ENCODE peak calls at places on chromosomes 7 and 10, in seven cellular contexts. One of them, this sample, is unnamed.

GRCh38 chr10:102055647-102056419 is at the start of gene ARMH3:
- DNase-seq in right cardiac atrium: peak; percentile 97
- DNase-seq in bronchial epithelial cell: peak; percentile 94
- DNase-seq in astrocyte of the cerebellum: peak; percentile 96
- DNase-seq in AG10803: peak; percentile 98
- DNase-seq in AG04450: peak; percentile 93
- DNase-seq in upper lobe of right lung: peak; percentile 96
- DNase-seq in this sample: peak; percentile 89

GRCh38 chr7:66832531-66833351 is 88.3 kb upstream of the TMEM248 start:
- DNase-seq in right cardiac atrium: no peak
- DNase-seq in bronchial epithelial cell: no peak
- DNase-seq in astrocyte of the cerebellum: no peak
- DNase-seq in AG10803: no peak
- DNase-seq in AG04450: no peak
- DNase-seq in upper lobe of right lung: no peak
- DNase-seq in this sample: no peak

GRCh38 chr10:71031601-71032000 is 143.2 kb upstream of the PCBD1 start:
- DNase-seq in right cardiac atrium: no peak
- DNase-seq in bronchial epithelial cell: no peak
- DNase-seq in astrocyte of the cerebellum: no peak
- DNase-seq in AG10803: no peak
- DNase-seq in AG04450: no peak
- DNase-seq in upper lobe of right lung: no peak
- DNase-seq in this sample: no peak

GRCh38 chr10:43227911-43228782 is 38.7 kb downstream of the RASGEF1A start:
- DNase-seq in right cardiac atrium: peak; percentile 33
- DNase-seq in bronchial epithelial cell: no peak
- DNase-seq in astrocyte of the cerebellum: no peak
- DNase-seq in AG10803: no peak
- DNase-seq in AG04450: no peak
- DNase-seq in upper lobe of right lung: peak; percentile 50
- DNase-seq in this sample: no peak

GRCh38 chr7:85184599-85185354 is 2.1 kb downstream of the SEMA3D start:
- DNase-seq in right cardiac atrium: peak; percentile 72
- DNase-seq in bronchial epithelial cell: no peak
- DNase-seq in astrocyte of the cerebellum: no peak
- DNase-seq in AG10803: peak; percentile 40
- DNase-seq in AG04450: no peak
- DNase-seq in upper lobe of right lung: peak; percentile 58
- DNase-seq in this sample: no peak

GRCh38 chr10:14658331-14659122 is 116.2 kb downstream of the FAM107B start:
- DNase-seq in right cardiac atrium: no peak
- DNase-seq in bronchial epithelial cell: peak; percentile 93
- DNase-seq in astrocyte of the cerebellum: peak; percentile 57
- DNase-seq in AG10803: peak; percentile 28
- DNase-seq in AG04450: peak; percentile 44
- DNase-seq in upper lobe of right lung: no peak
- DNase-seq in this sample: no peak

GRCh38 chr10:77351386-77351785 is 286.2 kb downstream of the KCNMA1 start:
- DNase-seq in right cardiac atrium: no peak
- DNase-seq in bronchial epithelial cell: no peak
- DNase-seq in astrocyte of the cerebellum: no peak
- DNase-seq in AG10803: peak; percentile 73
- DNase-seq in AG04450: peak; percentile 20
- DNase-seq in upper lobe of right lung: no peak
- DNase-seq in this sample: peak; percentile 79

GRCh38 chr10:6409982-6410694 is 169.9 kb downstream of the PRKCQ start:
- DNase-seq in right cardiac atrium: peak; percentile 48
- DNase-seq in bronchial epithelial cell: peak; percentile 52
- DNase-seq in astrocyte of the cerebellum: no peak
- DNase-seq in AG10803: peak; percentile 65
- DNase-seq in AG04450: peak; percentile 50
- DNase-seq in upper lobe of right lung: no peak
- DNase-seq in this sample: peak; percentile 28

GRCh38 chr10:129768437-129769355 is 195.4 kb downstream of the EBF3 start:
- DNase-seq in right cardiac atrium: no peak
- DNase-seq in bronchial epithelial cell: no peak
- DNase-seq in astrocyte of the cerebellum: no peak
- DNase-seq in AG10803: no peak
- DNase-seq in AG04450: no peak
- DNase-seq in upper lobe of right lung: peak; percentile 57
- DNase-seq in this sample: no peak

GRCh38 chr10:75605096-75605495 is 173.7 kb downstream of the LRMDA start:
- DNase-seq in right cardiac atrium: no peak
- DNase-seq in bronchial epithelial cell: no peak
- DNase-seq in astrocyte of the cerebellum: no peak
- DNase-seq in AG10803: no peak
- DNase-seq in AG04450: no peak
- DNase-seq in upper lobe of right lung: no peak
- DNase-seq in this sample: no peak

GRCh38 chr7:157139142-157140117 is 704 bp downstream of the UBE3C start:
- DNase-seq in right cardiac atrium: peak; percentile 82
- DNase-seq in bronchial epithelial cell: peak; percentile 39
- DNase-seq in astrocyte of the cerebellum: no peak
- DNase-seq in AG10803: peak; percentile 43
- DNase-seq in AG04450: no peak
- DNase-seq in upper lobe of right lung: peak; percentile 85
- DNase-seq in this sample: no peak

GRCh38 chr10:103859161-103860141 is 4.1 kb upstream of the SH3PXD2A start:
- DNase-seq in right cardiac atrium: peak; percentile 62
- DNase-seq in bronchial epithelial cell: peak; percentile 74
- DNase-seq in astrocyte of the cerebellum: peak; percentile 56
- DNase-seq in AG10803: peak; percentile 69
- DNase-seq in AG04450: no peak
- DNase-seq in upper lobe of right lung: no peak
- DNase-seq in this sample: no peak

GRCh38 chr10:71696635-71697326 is 22.8 kb downstream of the C10orf105 start:
- DNase-seq in right cardiac atrium: peak; percentile 89
- DNase-seq in bronchial epithelial cell: peak; percentile 20
- DNase-seq in astrocyte of the cerebellum: no peak
- DNase-seq in AG10803: no peak
- DNase-seq in AG04450: no peak
- DNase-seq in upper lobe of right lung: peak; percentile 83
- DNase-seq in this sample: no peak

GRCh38 chr7:103569621-103570305 is 123.8 kb upstream of the SLC26A5 start:
- DNase-seq in right cardiac atrium: no peak
- DNase-seq in bronchial epithelial cell: no peak
- DNase-seq in astrocyte of the cerebellum: no peak
- DNase-seq in AG10803: no peak
- DNase-seq in AG04450: no peak
- DNase-seq in upper lobe of right lung: no peak
- DNase-seq in this sample: no peak

GRCh38 chr7:47327698-47328391 is 254.1 kb downstream of the TNS3 start:
- DNase-seq in right cardiac atrium: peak; percentile 97
- DNase-seq in bronchial epithelial cell: peak; percentile 47
- DNase-seq in astrocyte of the cerebellum: peak; percentile 67
- DNase-seq in AG10803: peak; percentile 88
- DNase-seq in AG04450: peak; percentile 49
- DNase-seq in upper lobe of right lung: peak; percentile 89
- DNase-seq in this sample: peak; percentile 54

GRCh38 chr10:122363722-122364463 is 10.6 kb upstream of the PLEKHA1 start:
- DNase-seq in right cardiac atrium: no peak
- DNase-seq in bronchial epithelial cell: peak; percentile 86
- DNase-seq in astrocyte of the cerebellum: no peak
- DNase-seq in AG10803: peak; percentile 8
- DNase-seq in AG04450: no peak
- DNase-seq in upper lobe of right lung: no peak
- DNase-seq in this sample: no peak

GRCh38 chr7:43784030-43785001 is 25.8 kb downstream of the BLVRA start:
- DNase-seq in right cardiac atrium: no peak
- DNase-seq in bronchial epithelial cell: no peak
- DNase-seq in astrocyte of the cerebellum: no peak
- DNase-seq in AG10803: no peak
- DNase-seq in AG04450: no peak
- DNase-seq in upper lobe of right lung: peak; percentile 72
- DNase-seq in this sample: no peak

GRCh38 chr10:88232029-88232895 is 350.9 kb downstream of the RNLS start:
- DNase-seq in right cardiac atrium: peak; percentile 98
- DNase-seq in bronchial epithelial cell: no peak
- DNase-seq in astrocyte of the cerebellum: peak; percentile 13
- DNase-seq in AG10803: peak; percentile 45
- DNase-seq in AG04450: no peak
- DNase-seq in upper lobe of right lung: peak; percentile 69
- DNase-seq in this sample: peak; percentile 71

GRCh38 chr10:106213493-106213892 is 951.0 kb downstream of the SORCS1 start:
- DNase-seq in right cardiac atrium: no peak
- DNase-seq in bronchial epithelial cell: no peak
- DNase-seq in astrocyte of the cerebellum: no peak
- DNase-seq in AG10803: no peak
- DNase-seq in AG04450: no peak
- DNase-seq in upper lobe of right lung: no peak
- DNase-seq in this sample: no peak

GRCh38 chr10:89470628-89471027 is 56.3 kb downstream of the IFIT5 start:
- DNase-seq in right cardiac atrium: no peak
- DNase-seq in bronchial epithelial cell: no peak
- DNase-seq in astrocyte of the cerebellum: no peak
- DNase-seq in AG10803: no peak
- DNase-seq in AG04450: no peak
- DNase-seq in upper lobe of right lung: no peak
- DNase-seq in this sample: no peak

DNA sequence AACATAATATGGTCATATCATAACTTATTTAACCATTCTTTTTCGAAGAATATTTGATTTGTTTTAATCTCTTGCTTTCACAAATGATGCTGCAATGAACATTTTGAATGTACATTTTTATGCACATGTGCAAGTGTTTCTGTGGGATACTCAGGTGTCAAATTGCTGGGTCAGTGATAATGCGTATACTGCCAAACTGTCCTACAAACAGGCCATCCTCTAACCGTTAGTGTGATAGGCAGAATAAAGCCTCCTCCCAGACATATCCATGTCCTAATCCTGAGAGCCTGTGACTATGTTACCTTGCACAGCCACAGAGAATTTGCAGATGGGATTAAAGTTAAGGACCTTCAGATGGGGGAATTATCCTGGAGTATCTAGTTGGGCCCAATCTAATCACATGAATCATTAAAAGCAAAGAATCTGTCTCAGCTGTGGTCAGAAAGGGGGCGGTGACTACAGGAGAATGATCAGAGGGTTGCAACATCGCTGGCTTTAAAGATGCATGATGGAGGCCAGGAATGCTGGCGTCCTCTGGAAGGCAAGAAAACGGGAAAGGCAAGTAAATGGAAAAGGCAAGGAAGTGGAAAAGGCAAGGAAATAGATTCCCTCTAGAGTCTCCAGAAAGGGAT is 46.7 kb downstream of the FZD1 start:
- DNase-seq in right cardiac atrium: peak; percentile 77
- DNase-seq in bronchial epithelial cell: peak; percentile 41
- DNase-seq in astrocyte of the cerebellum: no peak
- DNase-seq in AG10803: peak; percentile 67
- DNase-seq in AG04450: peak; percentile 6
- DNase-seq in upper lobe of right lung: no peak
- DNase-seq in this sample: peak; percentile 40
- H3K4me3 ChIP-seq in right cardiac atrium: no peak overlapping the region
- H3K4me3 ChIP-seq in bronchial epithelial cell: no peak overlapping the region
- H3K4me3 ChIP-seq in astrocyte of the cerebellum: no peak overlapping the region
- H3K4me3 ChIP-seq in AG10803: no peak overlapping the region
- H3K4me3 ChIP-seq in AG04450: no peak overlapping the region
- H3K4me3 ChIP-seq in upper lobe of right lung: no peak overlapping the region
- H3K4me3 ChIP-seq in this sample: no peak overlapping the region

GRCh38 chr7:148901178-148901577 is 17.1 kb upstream of the EZH2 start:
- DNase-seq in right cardiac atrium: no peak
- DNase-seq in bronchial epithelial cell: peak; percentile 97
- DNase-seq in astrocyte of the cerebellum: no peak
- DNase-seq in AG10803: no peak
- DNase-seq in AG04450: no peak
- DNase-seq in upper lobe of right lung: no peak
- DNase-seq in this sample: no peak

GRCh38 chr7:148893071-148893470 is 9.0 kb upstream of the EZH2 start:
- DNase-seq in right cardiac atrium: no peak
- DNase-seq in bronchial epithelial cell: no peak
- DNase-seq in astrocyte of the cerebellum: no peak
- DNase-seq in AG10803: no peak
- DNase-seq in AG04450: no peak
- DNase-seq in upper lobe of right lung: no peak
- DNase-seq in this sample: no peak

GRCh38 chr7:148894596-148894995 is 10.5 kb upstream of the EZH2 start:
- DNase-seq in right cardiac atrium: no peak
- DNase-seq in bronchial epithelial cell: no peak
- DNase-seq in astrocyte of the cerebellum: no peak
- DNase-seq in AG10803: peak; percentile 74
- DNase-seq in AG04450: no peak
- DNase-seq in upper lobe of right lung: no peak
- DNase-seq in this sample: no peak

GRCh38 chr7:148903504-148903903 is 19.4 kb upstream of the EZH2 start:
- DNase-seq in right cardiac atrium: no peak
- DNase-seq in bronchial epithelial cell: no peak
- DNase-seq in astrocyte of the cerebellum: no peak
- DNase-seq in AG10803: no peak
- DNase-seq in AG04450: no peak
- DNase-seq in upper lobe of right lung: no peak
- DNase-seq in this sample: no peak

GRCh38 chr7:148898845-148899474 is 14.9 kb upstream of the EZH2 start:
- DNase-seq in right cardiac atrium: no peak
- DNase-seq in bronchial epithelial cell: no peak
- DNase-seq in astrocyte of the cerebellum: no peak
- DNase-seq in AG10803: no peak
- DNase-seq in AG04450: no peak
- DNase-seq in upper lobe of right lung: no peak
- DNase-seq in this sample: no peak
- H3K4me3 ChIP-seq in right cardiac atrium: no peak overlapping the region
- H3K4me3 ChIP-seq in bronchial epithelial cell: no peak overlapping the region
- H3K4me3 ChIP-seq in astrocyte of the cerebellum: no peak overlapping the region
- H3K4me3 ChIP-seq in AG10803: no peak overlapping the region
- H3K4me3 ChIP-seq in AG04450: no peak overlapping the region
- H3K4me3 ChIP-seq in upper lobe of right lung: no peak overlapping the region
- H3K4me3 ChIP-seq in this sample: no peak overlapping the region

DNA sequence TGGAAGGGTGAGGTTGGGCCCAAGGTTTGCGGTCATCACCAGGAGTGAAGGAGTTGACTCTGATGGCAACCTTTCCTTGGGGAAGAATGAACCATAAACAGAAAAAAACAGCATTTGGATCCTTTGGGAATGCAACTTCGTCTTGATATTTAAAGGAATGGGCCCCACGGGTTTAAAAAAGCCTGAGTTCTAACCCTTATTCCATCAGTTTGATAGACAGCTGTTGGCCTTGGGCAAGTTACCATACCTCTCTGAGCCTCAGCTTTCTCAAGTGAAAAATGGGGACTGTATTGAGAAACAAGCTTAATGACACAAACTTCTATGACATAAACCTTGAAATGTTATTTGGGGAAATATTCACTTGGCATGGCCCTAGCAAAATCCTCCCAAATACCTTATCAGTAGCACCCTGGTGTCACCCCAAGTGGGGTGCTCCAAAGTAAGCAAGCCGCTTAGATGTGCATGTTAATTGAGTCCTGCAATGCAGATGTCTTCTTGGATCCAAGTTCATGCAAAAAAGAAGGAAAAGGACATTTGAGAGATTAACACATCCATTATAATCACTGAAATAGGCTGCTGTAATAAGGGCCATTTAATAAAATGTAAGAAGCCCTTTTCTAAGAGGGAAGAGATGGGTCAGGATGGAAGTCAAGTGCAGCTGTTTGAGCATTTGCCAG is 13.8 kb downstream of the MXI1 start:
- DNase-seq in right cardiac atrium: no peak
- DNase-seq in bronchial epithelial cell: no peak
- DNase-seq in astrocyte of the cerebellum: no peak
- DNase-seq in AG10803: no peak
- DNase-seq in AG04450: no peak
- DNase-seq in upper lobe of right lung: no peak
- DNase-seq in this sample: no peak
- H3K4me3 ChIP-seq in right cardiac atrium: peak overlapping the region; percentile 17
- H3K4me3 ChIP-seq in bronchial epithelial cell: no peak overlapping the region
- H3K4me3 ChIP-seq in astrocyte of the cerebellum: peak overlapping the region; percentile 42
- H3K4me3 ChIP-seq in AG10803: peak overlapping the region; percentile 62
- H3K4me3 ChIP-seq in AG04450: peak overlapping the region; percentile 69
- H3K4me3 ChIP-seq in upper lobe of right lung: peak overlapping the region; percentile 38
- H3K4me3 ChIP-seq in this sample: peak overlapping the region; percentile 51

GRCh38 chr10:12448729-12449391 is 99.5 kb downstream of the CAMK1D start:
- DNase-seq in right cardiac atrium: peak; percentile 59
- DNase-seq in bronchial epithelial cell: peak; percentile 85
- DNase-seq in astrocyte of the cerebellum: peak; percentile 83
- DNase-seq in AG10803: peak; percentile 65
- DNase-seq in AG04450: peak; percentile 69
- DNase-seq in upper lobe of right lung: no peak
- DNase-seq in this sample: peak; percentile 30
- H3K4me3 ChIP-seq in right cardiac atrium: no peak overlapping the region
- H3K4me3 ChIP-seq in bronchial epithelial cell: no peak overlapping the region
- H3K4me3 ChIP-seq in astrocyte of the cerebellum: peak overlapping the region; percentile 0
- H3K4me3 ChIP-seq in AG10803: no peak overlapping the region
- H3K4me3 ChIP-seq in AG04450: no peak overlapping the region
- H3K4me3 ChIP-seq in upper lobe of right lung: no peak overlapping the region
- H3K4me3 ChIP-seq in this sample: no peak overlapping the region

This sample was measured in skeletal muscle cell.